ENCODE peak calls at places on chromosome 15, in nine cellular contexts. One of them, this sample, is unnamed.

GRCh38 chr15:101295607-101296225 is 668 bp upstream of the SNRPA1 start:
- DNase-seq in AG09309: no peak
- DNase-seq in fibroblast of the aortic adventitia: peak; percentile 13
- DNase-seq in tibial nerve: no peak
- DNase-seq in tibial artery: no peak
- DNase-seq in astrocyte of the spinal cord: peak; percentile 44
- DNase-seq in left ventricle myocardium inferior: no peak
- DNase-seq in WERI-Rb-1: no peak
- DNase-seq in uterus: no peak
- DNase-seq in this sample: peak; percentile 12

GRCh38 chr15:48191574-48192225 is at the start of gene CTXN2:
- DNase-seq in astrocyte of the spinal cord: no peak
- DNase-seq in tibial nerve: no peak
- DNase-seq in fibroblast of the aortic adventitia: no peak
- DNase-seq in tibial artery: no peak
- DNase-seq in uterus: no peak
- DNase-seq in WERI-Rb-1: no peak
- DNase-seq in left ventricle myocardium inferior: no peak
- DNase-seq in AG09309: no peak
- DNase-seq in this sample: no peak

GRCh38 chr15:35741881-35742280 is 195.9 kb upstream of the DPH6 start:
- DNase-seq in uterus: no peak
- DNase-seq in astrocyte of the spinal cord: no peak
- DNase-seq in left ventricle myocardium inferior: no peak
- DNase-seq in fibroblast of the aortic adventitia: peak; percentile 15
- DNase-seq in tibial artery: no peak
- DNase-seq in tibial nerve: no peak
- DNase-seq in AG09309: no peak
- DNase-seq in WERI-Rb-1: no peak
- DNase-seq in this sample: no peak

GRCh38 chr15:36577082-36577481 is 2.3 kb upstream of the CDIN1 start:
- DNase-seq in astrocyte of the spinal cord: no peak
- DNase-seq in uterus: peak; percentile 36
- DNase-seq in AG09309: no peak
- DNase-seq in WERI-Rb-1: no peak
- DNase-seq in fibroblast of the aortic adventitia: no peak
- DNase-seq in left ventricle myocardium inferior: no peak
- DNase-seq in tibial artery: no peak
- DNase-seq in tibial nerve: no peak
- DNase-seq in this sample: no peak

GRCh38 chr15:35427091-35427490 is 118.9 kb downstream of the DPH6 start:
- DNase-seq in AG09309: peak; percentile 54
- DNase-seq in left ventricle myocardium inferior: no peak
- DNase-seq in uterus: no peak
- DNase-seq in tibial artery: no peak
- DNase-seq in astrocyte of the spinal cord: peak; percentile 68
- DNase-seq in tibial nerve: no peak
- DNase-seq in WERI-Rb-1: no peak
- DNase-seq in fibroblast of the aortic adventitia: peak; percentile 83
- DNase-seq in this sample: peak; percentile 80

GRCh38 chr15:23628612-23629233 is 18.9 kb downstream of the MAGEL2 start:
- DNase-seq in left ventricle myocardium inferior: no peak
- DNase-seq in tibial artery: no peak
- DNase-seq in AG09309: no peak
- DNase-seq in tibial nerve: no peak
- DNase-seq in astrocyte of the spinal cord: no peak
- DNase-seq in WERI-Rb-1: no peak
- DNase-seq in fibroblast of the aortic adventitia: no peak
- DNase-seq in uterus: no peak
- DNase-seq in this sample: no peak

GRCh38 chr15:89385596-89386242 is 51.1 kb upstream of the POLG start:
- DNase-seq in AG09309: no peak
- DNase-seq in tibial artery: no peak
- DNase-seq in astrocyte of the spinal cord: peak; percentile 73
- DNase-seq in fibroblast of the aortic adventitia: no peak
- DNase-seq in uterus: no peak
- DNase-seq in tibial nerve: no peak
- DNase-seq in left ventricle myocardium inferior: no peak
- DNase-seq in WERI-Rb-1: no peak
- DNase-seq in this sample: peak; percentile 8

GRCh38 chr15:61169275-61169903 is 59.7 kb downstream of the RORA start:
- DNase-seq in tibial nerve: no peak
- DNase-seq in astrocyte of the spinal cord: no peak
- DNase-seq in fibroblast of the aortic adventitia: no peak
- DNase-seq in left ventricle myocardium inferior: no peak
- DNase-seq in AG09309: no peak
- DNase-seq in uterus: no peak
- DNase-seq in tibial artery: no peak
- DNase-seq in WERI-Rb-1: no peak
- DNase-seq in this sample: no peak

GRCh38 chr15:76993114-76993715 is 1.7 kb upstream of the PSTPIP1 start:
- DNase-seq in tibial artery: peak; percentile 45
- DNase-seq in left ventricle myocardium inferior: no peak
- DNase-seq in astrocyte of the spinal cord: no peak
- DNase-seq in fibroblast of the aortic adventitia: no peak
- DNase-seq in uterus: no peak
- DNase-seq in tibial nerve: no peak
- DNase-seq in WERI-Rb-1: no peak
- DNase-seq in AG09309: no peak
- DNase-seq in this sample: no peak

GRCh38 chr15:68982976-68983550 is 31.4 kb upstream of the NOX5 start:
- DNase-seq in tibial artery: no peak
- DNase-seq in fibroblast of the aortic adventitia: no peak
- DNase-seq in tibial nerve: no peak
- DNase-seq in AG09309: no peak
- DNase-seq in WERI-Rb-1: no peak
- DNase-seq in astrocyte of the spinal cord: no peak
- DNase-seq in left ventricle myocardium inferior: no peak
- DNase-seq in uterus: no peak
- DNase-seq in this sample: no peak

GRCh38 chr15:53522878-53523455 is 236.5 kb downstream of the WDR72 start:
- DNase-seq in uterus: no peak
- DNase-seq in tibial artery: no peak
- DNase-seq in left ventricle myocardium inferior: no peak
- DNase-seq in AG09309: no peak
- DNase-seq in fibroblast of the aortic adventitia: no peak
- DNase-seq in astrocyte of the spinal cord: no peak
- DNase-seq in WERI-Rb-1: peak; percentile 21
- DNase-seq in tibial nerve: no peak
- DNase-seq in this sample: no peak

GRCh38 chr15:33064878-33065277 is 129.6 kb downstream of the FMN1 start:
- DNase-seq in tibial nerve: no peak
- DNase-seq in AG09309: peak; percentile 34
- DNase-seq in left ventricle myocardium inferior: no peak
- DNase-seq in fibroblast of the aortic adventitia: peak; percentile 43
- DNase-seq in uterus: no peak
- DNase-seq in astrocyte of the spinal cord: peak; percentile 64
- DNase-seq in WERI-Rb-1: no peak
- DNase-seq in tibial artery: no peak
- DNase-seq in this sample: peak; percentile 53

GRCh38 chr15:51493892-51494291 is 128.7 kb downstream of the DMXL2 start:
- DNase-seq in AG09309: no peak
- DNase-seq in fibroblast of the aortic adventitia: peak; percentile 24
- DNase-seq in WERI-Rb-1: no peak
- DNase-seq in uterus: no peak
- DNase-seq in astrocyte of the spinal cord: peak; percentile 5
- DNase-seq in tibial nerve: no peak
- DNase-seq in left ventricle myocardium inferior: no peak
- DNase-seq in tibial artery: no peak
- DNase-seq in this sample: no peak

DNA sequence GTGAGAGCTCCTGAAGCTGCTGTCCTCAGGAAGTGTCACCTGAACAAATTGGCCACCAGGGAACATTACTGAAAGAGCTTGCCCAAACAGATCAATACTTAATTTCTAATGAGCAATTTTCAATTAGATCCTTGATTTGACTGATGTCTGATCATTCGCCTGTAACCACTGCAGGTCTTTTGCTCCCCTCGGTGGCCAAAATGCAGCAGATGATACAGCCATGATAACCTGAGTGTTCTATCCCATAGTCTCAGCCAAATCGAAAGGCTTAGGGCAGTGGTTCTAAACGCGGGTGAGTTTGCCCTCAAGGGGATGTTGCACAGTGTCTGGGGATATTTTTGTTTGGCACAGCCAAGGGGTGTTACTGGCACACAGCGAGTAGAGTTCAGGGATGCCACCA is 57.7 kb upstream of the MEX3B start:
- DNase-seq in AG09309: no peak
- DNase-seq in tibial nerve: no peak
- DNase-seq in uterus: no peak
- DNase-seq in left ventricle myocardium inferior: no peak
- DNase-seq in tibial artery: no peak
- DNase-seq in WERI-Rb-1: peak; percentile 21
- DNase-seq in fibroblast of the aortic adventitia: no peak
- DNase-seq in astrocyte of the spinal cord: no peak
- DNase-seq in this sample: no peak
- TF ChIP-seq CTCF in AG09309: peak; percentile 21
- TF ChIP-seq CTCF in tibial nerve: no peak
- TF ChIP-seq CTCF in uterus: no peak
- TF ChIP-seq CTCF in left ventricle myocardium inferior: no peak
- TF ChIP-seq CTCF in tibial artery: no peak
- TF ChIP-seq CTCF in WERI-Rb-1: peak; percentile 33
- TF ChIP-seq CTCF in fibroblast of the aortic adventitia: no peak
- TF ChIP-seq CTCF in astrocyte of the spinal cord: peak; percentile 21
- TF ChIP-seq CTCF in this sample: peak; percentile 6

GRCh38 chr15:84601555-84601838 is 688 bp downstream of the ZSCAN2 start:
- DNase-seq in tibial artery: no peak
- DNase-seq in tibial nerve: no peak
- DNase-seq in WERI-Rb-1: no peak
- DNase-seq in left ventricle myocardium inferior: no peak
- DNase-seq in AG09309: no peak
- DNase-seq in fibroblast of the aortic adventitia: no peak
- DNase-seq in astrocyte of the spinal cord: no peak
- DNase-seq in uterus: no peak
- DNase-seq in this sample: no peak

GRCh38 chr15:84600687-84601554 is at the start of gene ZSCAN2:
- DNase-seq in AG09309: peak; percentile 55
- DNase-seq in left ventricle myocardium inferior: peak; percentile 97
- DNase-seq in fibroblast of the aortic adventitia: peak; percentile 88
- DNase-seq in uterus: peak; percentile 94
- DNase-seq in astrocyte of the spinal cord: peak; percentile 95
- DNase-seq in WERI-Rb-1: peak; percentile 96
- DNase-seq in tibial artery: peak; percentile 97
- DNase-seq in tibial nerve: peak; percentile 90
- DNase-seq in this sample: peak; percentile 88

GRCh38 chr15:84598993-84599392 is 1.8 kb upstream of the ZSCAN2 start:
- DNase-seq in left ventricle myocardium inferior: no peak
- DNase-seq in uterus: peak; percentile 17
- DNase-seq in tibial artery: no peak
- DNase-seq in AG09309: no peak
- DNase-seq in fibroblast of the aortic adventitia: peak; percentile 68
- DNase-seq in astrocyte of the spinal cord: peak; percentile 56
- DNase-seq in tibial nerve: no peak
- DNase-seq in WERI-Rb-1: peak; percentile 59
- DNase-seq in this sample: peak; percentile 74

GRCh38 chr15:84600331-84600686 is 500 bp upstream of the ZSCAN2 start:
- DNase-seq in fibroblast of the aortic adventitia: peak; percentile 82
- DNase-seq in tibial artery: peak; percentile 93
- DNase-seq in tibial nerve: peak; percentile 75
- DNase-seq in WERI-Rb-1: peak; percentile 81
- DNase-seq in left ventricle myocardium inferior: peak; percentile 88
- DNase-seq in astrocyte of the spinal cord: peak; percentile 88
- DNase-seq in uterus: peak; percentile 82
- DNase-seq in AG09309: no peak
- DNase-seq in this sample: peak; percentile 85

DNA sequence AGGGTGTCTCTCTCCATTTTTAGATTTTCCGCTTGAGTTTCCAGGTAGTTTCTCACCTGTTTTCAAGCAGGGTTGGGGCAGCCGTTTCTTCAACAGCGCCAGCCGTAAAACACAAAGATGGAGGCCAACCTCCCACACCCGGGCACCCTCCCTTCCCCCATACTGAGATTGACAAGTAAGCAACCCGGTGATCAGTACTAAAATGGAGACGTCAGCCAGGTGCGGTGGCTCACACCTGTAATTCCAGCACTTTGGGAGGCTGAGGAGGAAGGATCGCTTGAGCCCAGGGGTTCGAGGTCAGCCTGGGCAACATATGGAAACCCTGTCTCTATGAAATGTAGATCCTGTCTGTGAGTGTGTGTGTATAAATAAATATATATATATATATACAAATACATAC is 903 bp upstream of the ZSCAN2 start:
- DNase-seq in tibial artery: no peak
- DNase-seq in tibial nerve: no peak
- DNase-seq in fibroblast of the aortic adventitia: no peak
- DNase-seq in WERI-Rb-1: no peak
- DNase-seq in uterus: peak; percentile 21
- DNase-seq in left ventricle myocardium inferior: no peak
- DNase-seq in astrocyte of the spinal cord: no peak
- DNase-seq in AG09309: no peak
- DNase-seq in this sample: no peak
- H3K4me3 ChIP-seq in tibial artery: peak overlapping the region; percentile 88
- H3K4me3 ChIP-seq in tibial nerve: peak overlapping the region; percentile 84
- H3K4me3 ChIP-seq in fibroblast of the aortic adventitia: peak overlapping the region; percentile 51
- H3K4me3 ChIP-seq in WERI-Rb-1: no peak overlapping the region
- H3K4me3 ChIP-seq in uterus: peak overlapping the region; percentile 94
- H3K4me3 ChIP-seq in left ventricle myocardium inferior: peak overlapping the region; percentile 86
- H3K4me3 ChIP-seq in astrocyte of the spinal cord: peak overlapping the region; percentile 63
- H3K4me3 ChIP-seq in AG09309: peak overlapping the region; percentile 81
- H3K4me3 ChIP-seq in this sample: no peak overlapping the region

DNA sequence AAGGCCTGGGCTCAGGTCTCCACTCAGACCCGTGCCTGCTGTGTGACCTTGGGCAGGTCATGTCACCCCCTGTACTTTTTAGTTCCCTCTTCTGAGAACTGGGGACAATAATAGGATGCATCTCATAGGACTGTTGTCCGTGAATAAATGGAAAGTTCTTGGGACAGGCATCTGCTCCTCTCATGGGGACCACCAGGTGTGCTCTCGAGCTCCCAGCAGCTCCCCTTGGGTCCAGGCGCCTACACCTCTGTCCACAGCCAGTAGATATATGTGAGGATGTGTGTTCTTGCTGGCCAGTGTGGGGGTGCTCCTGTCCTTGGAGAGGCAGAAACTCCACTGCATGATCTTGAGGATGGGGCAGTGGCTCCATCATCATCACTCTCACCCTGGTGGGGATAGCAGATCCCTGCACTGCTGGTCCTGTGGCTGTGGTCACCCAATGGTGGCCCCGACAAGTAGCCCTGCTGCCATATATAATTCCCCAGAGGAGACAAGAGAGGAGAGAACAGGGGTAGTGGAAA is 257.6 kb upstream of the TLE3 start:
- DNase-seq in astrocyte of the spinal cord: no peak
- DNase-seq in uterus: no peak
- DNase-seq in tibial artery: no peak
- DNase-seq in AG09309: no peak
- DNase-seq in tibial nerve: no peak
- DNase-seq in left ventricle myocardium inferior: no peak
- DNase-seq in fibroblast of the aortic adventitia: no peak
- DNase-seq in WERI-Rb-1: no peak
- DNase-seq in this sample: no peak
- TF ChIP-seq CTCF in astrocyte of the spinal cord: peak; percentile 33
- TF ChIP-seq CTCF in uterus: no peak
- TF ChIP-seq CTCF in tibial artery: no peak
- TF ChIP-seq CTCF in AG09309: no peak
- TF ChIP-seq CTCF in tibial nerve: no peak
- TF ChIP-seq CTCF in left ventricle myocardium inferior: no peak
- TF ChIP-seq CTCF in fibroblast of the aortic adventitia: no peak
- TF ChIP-seq CTCF in WERI-Rb-1: peak; percentile 60
- TF ChIP-seq CTCF in this sample: peak; percentile 14

DNA sequence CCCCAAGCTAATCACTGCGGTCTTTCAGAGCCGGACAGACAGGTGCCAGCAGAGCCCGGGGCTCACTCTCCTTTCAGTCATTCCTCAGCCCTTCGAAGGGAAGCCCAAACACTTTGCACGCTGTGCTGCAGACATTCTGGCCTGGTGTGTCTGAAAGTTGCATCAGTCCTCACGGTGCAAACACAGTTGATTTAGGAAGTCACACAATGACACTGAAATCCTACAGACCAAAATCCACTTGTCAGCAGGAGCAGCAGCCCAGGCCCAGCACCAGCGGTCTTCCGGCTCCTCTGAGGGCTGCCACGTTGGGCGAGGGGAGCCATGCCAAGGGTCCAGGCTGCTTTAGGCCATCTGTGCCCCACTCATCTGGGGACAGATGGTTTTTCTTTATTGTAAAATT is 61.6 kb downstream of the RGMA start:
- DNase-seq in tibial nerve: no peak
- DNase-seq in left ventricle myocardium inferior: no peak
- DNase-seq in astrocyte of the spinal cord: no peak
- DNase-seq in uterus: no peak
- DNase-seq in AG09309: no peak
- DNase-seq in tibial artery: peak; percentile 67
- DNase-seq in WERI-Rb-1: no peak
- DNase-seq in fibroblast of the aortic adventitia: peak; percentile 39
- DNase-seq in this sample: no peak
- H3K4me3 ChIP-seq in tibial nerve: no peak overlapping the region
- H3K4me3 ChIP-seq in left ventricle myocardium inferior: no peak overlapping the region
- H3K4me3 ChIP-seq in astrocyte of the spinal cord: no peak overlapping the region
- H3K4me3 ChIP-seq in uterus: no peak overlapping the region
- H3K4me3 ChIP-seq in AG09309: no peak overlapping the region
- H3K4me3 ChIP-seq in tibial artery: no peak overlapping the region
- H3K4me3 ChIP-seq in WERI-Rb-1: no peak overlapping the region
- H3K4me3 ChIP-seq in fibroblast of the aortic adventitia: no peak overlapping the region
- H3K4me3 ChIP-seq in this sample: no peak overlapping the region

This sample was measured in fibroblast of mammary gland.